ENCODE peak calls at places on chromosomes 12 and 14, in eight cellular contexts. R is suprapubic skin, V is body of pancreas, X is sigmoid colon, O is astrocyte, N is HCT116, E is fibroblast of lung, Z is cardiac muscle cell. P is an unnamed sample.

GRCh38 chr12:14402697-14403096 is 37.2 kb downstream of the ATF7IP start:
- DNase-seq in R (no peak), V (no peak), X (no peak), O (no peak), N (no peak), E (no peak), Z (no peak), P (no peak)

GRCh38 chr14:67228325-67228984 is 12.8 kb upstream of the PALS1 start:
- DNase-seq in R (no peak), V (no peak), X (no peak), O (peak; percentile 15), N (no peak), E (no peak), Z (no peak), P (no peak)

GRCh38 chr14:79254069-79254775 is 957.1 kb downstream of the DIO2 start:
- DNase-seq in R (no peak), V (no peak), X (no peak), O (peak; percentile 67), N (no peak), E (peak; percentile 22), Z (no peak), P (no peak)

GRCh38 chr14:77790566-77791224 is 9.2 kb upstream of the ADCK1 start:
- DNase-seq in R (no peak), V (no peak), X (no peak), O (no peak), N (no peak), E (no peak), Z (no peak), P (no peak)

GRCh38 chr14:98890556-98891340 is 381.2 kb downstream of the BCL11B start:
- DNase-seq in R (no peak), V (peak; percentile 44), X (no peak), O (no peak), N (no peak), E (no peak), Z (peak; percentile 53), P (no peak)

GRCh38 chr12:108914031-108914630 is 34.2 kb downstream of the DAO start:
- DNase-seq in R (no peak), V (peak; percentile 10), X (no peak), O (peak; percentile 3), N (no peak), E (peak; percentile 22), Z (no peak), P (no peak)

GRCh38 chr12:75890141-75890540 is 141.4 kb downstream of the PHLDA1 start:
- DNase-seq in R (no peak), V (no peak), X (no peak), O (peak; percentile 36), N (no peak), E (peak; percentile 20), Z (no peak), P (no peak)

GRCh38 chr12:124392271-124392990 is 97.5 kb downstream of the RFLNA start:
- DNase-seq in R (no peak), V (peak; percentile 48), X (no peak), O (peak; percentile 61), N (peak; percentile 55), E (peak; percentile 51), Z (peak; percentile 24), P (no peak)

GRCh38 chr12:121357331-121357730 is 5.1 kb upstream of the ANAPC5 start:
- DNase-seq in R (no peak), V (no peak), X (no peak), O (no peak), N (no peak), E (no peak), Z (no peak), P (no peak)

GRCh38 chr12:20220339-20220738 is 148.0 kb upstream of the PDE3A start:
- DNase-seq in R (no peak), V (no peak), X (no peak), O (peak; percentile 31), N (peak; percentile 36), E (peak; percentile 64), Z (no peak), P (no peak)

GRCh38 chr14:100824156-100824555 is 1.8 kb upstream of the MEG3 start:
- DNase-seq in R (no peak), V (no peak), X (peak; percentile 77), O (peak; percentile 54), N (no peak), E (peak; percentile 70), Z (peak; percentile 10), P (no peak)

GRCh38 chr12:32455607-32456063 is 56.3 kb downstream of the FGD4 start:
- DNase-seq in R (no peak), V (no peak), X (no peak), O (peak; percentile 65), N (peak; percentile 45), E (peak; percentile 90), Z (peak; percentile 69), P (no peak)

GRCh38 chr12:89073027-89073398 is 279.3 kb downstream of the DUSP6 start:
- DNase-seq in R (no peak), V (peak; percentile 36), X (no peak), O (peak; percentile 88), N (no peak), E (peak; percentile 72), Z (no peak), P (no peak)

GRCh38 chr12:68934392-68934791 is 1.4 kb upstream of the CPM start:
- DNase-seq in R (no peak), V (no peak), X (no peak), O (no peak), N (no peak), E (no peak), Z (no peak), P (no peak)

GRCh38 chr12:95099270-95099790 is 25.9 kb upstream of the NR2C1 start:
- DNase-seq in R (no peak), V (no peak), X (no peak), O (no peak), N (no peak), E (no peak), Z (no peak), P (no peak)

GRCh38 chr12:94644622-94645021 is 5.7 kb downstream of the TMCC3 start:
- DNase-seq in R (no peak), V (no peak), X (no peak), O (peak; percentile 87), N (no peak), E (peak; percentile 73), Z (no peak), P (no peak)

GRCh38 chr12:3655331-3655900 is 97.5 kb downstream of the CRACR2A start:
- DNase-seq in R (no peak), V (peak; percentile 19), X (no peak), O (no peak), N (no peak), E (peak; percentile 3), Z (peak; percentile 68), P (no peak)

GRCh38 chr14:94066089-94066676 is 14.8 kb downstream of the DDX24 start:
- DNase-seq in R (no peak), V (peak; percentile 49), X (no peak), O (no peak), N (no peak), E (no peak), Z (no peak), P (no peak)
- H3K27ac ChIP-seq in R (no peak overlapping the region), V (peak overlapping the region; percentile 85), X (no peak overlapping the region), O (peak overlapping the region; percentile 11), N (no peak overlapping the region), E (no peak overlapping the region), Z (peak overlapping the region; percentile 64), P (no peak overlapping the region)

DNA sequence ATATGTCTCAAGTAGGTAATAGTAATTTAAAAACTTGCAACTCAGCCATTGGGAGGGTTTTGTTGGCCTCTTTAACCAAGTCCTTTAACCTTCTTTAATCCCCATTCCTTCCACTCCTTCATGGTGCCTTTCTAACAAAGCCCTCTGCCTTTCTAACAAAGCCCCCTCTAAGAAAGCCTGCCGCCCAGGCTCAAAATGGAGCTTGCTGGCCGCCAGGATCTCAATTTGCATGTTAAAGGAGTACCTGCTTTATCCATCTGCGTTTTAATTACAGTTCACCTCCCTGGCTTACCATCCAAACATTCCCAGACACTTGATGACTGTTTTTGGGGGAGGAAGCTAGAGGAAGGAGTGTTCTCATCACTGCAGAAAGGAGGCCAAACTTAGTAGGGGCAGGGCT is 183.4 kb downstream of the PTPN11 start:
- DNase-seq in R (no peak), V (no peak), X (no peak), O (no peak), N (no peak), E (no peak), Z (no peak), P (no peak)
- H3K27me3 ChIP-seq in R (peaks cover 13% of the 10 kb centered on the region), V (no peaks in the 10 kb centered on the region), X (no peaks in the 10 kb centered on the region), O (peaks cover 2% of the 10 kb centered on the region), N (peaks cover 76% of the 10 kb centered on the region), E (no peaks in the 10 kb centered on the region), Z (no peaks in the 10 kb centered on the region), P (no peaks in the 10 kb centered on the region)

GRCh38 chr14:102591944-102592772 is at the start of gene RCOR1:
- DNase-seq in R (peak; percentile 98), V (peak; percentile 98), X (peak; percentile 99), O (peak; percentile 98), N (peak; percentile 93), E (peak; percentile 98), Z (peak; percentile 98), P (peak; percentile 99)

GRCh38 chr14:102593841-102594170 is 1.4 kb downstream of the RCOR1 start:
- DNase-seq in R (no peak), V (no peak), X (no peak), O (no peak), N (no peak), E (peak; percentile 32), Z (no peak), P (no peak)

GRCh38 chr14:102592969-102593840 is 756 bp downstream of the RCOR1 start:
- DNase-seq in R (peak; percentile 78), V (peak; percentile 61), X (peak; percentile 82), O (no peak), N (no peak), E (no peak), Z (peak; percentile 73), P (peak; percentile 84)

GRCh38 chr14:102591372-102591943 is 991 bp upstream of the RCOR1 start:
- DNase-seq in R (peak; percentile 81), V (peak; percentile 43), X (peak; percentile 82), O (no peak), N (no peak), E (peak; percentile 34), Z (peak; percentile 50), P (peak; percentile 76)

GRCh38 chr14:102594514-102595175 is 2.2 kb downstream of the RCOR1 start:
- DNase-seq in R (peak; percentile 81), V (peak; percentile 79), X (peak; percentile 81), O (peak; percentile 38), N (peak; percentile 63), E (peak; percentile 74), Z (peak; percentile 72), P (no peak)
- H3K27ac ChIP-seq in R (no peak overlapping the region), V (peak overlapping the region; percentile 100), X (peak overlapping the region; percentile 98), O (no peak overlapping the region), N (peak overlapping the region; percentile 5), E (no peak overlapping the region), Z (no peak overlapping the region), P (peak overlapping the region; percentile 96)

DNA sequence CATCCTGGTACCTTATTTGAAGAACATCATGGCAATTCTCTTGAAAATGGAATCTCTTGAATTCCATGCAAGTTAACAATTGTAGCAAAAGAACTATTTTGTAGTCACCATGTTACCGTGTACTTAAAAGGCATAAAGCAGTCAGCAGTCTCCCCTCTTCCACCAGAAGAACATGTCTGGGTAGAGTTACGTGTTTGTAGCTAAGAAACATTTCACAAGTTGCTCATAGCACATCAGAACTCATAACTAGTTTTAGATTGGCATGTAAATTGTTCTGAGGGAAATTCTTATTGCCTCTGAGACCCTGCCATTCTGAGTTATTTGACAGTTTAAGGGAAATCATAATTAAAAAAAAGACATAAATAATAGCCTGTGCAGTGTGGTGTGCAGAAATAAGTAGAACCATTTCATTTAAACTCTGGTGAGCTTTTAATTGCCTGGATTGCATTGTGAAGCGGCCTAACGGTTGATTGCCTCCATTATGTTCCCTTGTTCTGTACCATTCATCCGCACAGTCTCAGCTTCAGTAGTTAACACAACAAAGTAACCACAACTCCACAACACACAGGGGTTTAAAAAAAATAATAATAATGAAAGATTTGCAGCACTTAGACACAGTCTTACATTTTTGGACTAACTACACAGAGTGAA is 2.6 kb downstream of the LMO3 start:
- DNase-seq in R (no peak), V (no peak), X (no peak), O (no peak), N (no peak), E (no peak), Z (no peak), P (no peak)
- H3K27me3 ChIP-seq in R (peaks cover 14% of the 10 kb centered on the region), V (no peaks in the 10 kb centered on the region), X (no peaks in the 10 kb centered on the region), O (peaks cover 25% of the 10 kb centered on the region), N (no peaks in the 10 kb centered on the region), E (peaks cover 3% of the 10 kb centered on the region), Z (peaks cover 13% of the 10 kb centered on the region), P (no peaks in the 10 kb centered on the region)

P was measured in upper lobe of right lung.